ENCODE peak calls at places on chromosomes 3 and 15, in six cellular contexts. C is upper lobe of right lung; T is CD4-positive, alpha-beta memory T cell; P is uterus; U is mucosa of descending colon; H is PC-9. M is an unnamed sample.

GRCh38 chr15:25775317-25775912 is 87.7 kb downstream of the ATP10A start:
- DNase-seq in H (no peak), T (no peak), C (no peak), P (no peak), U (peak; percentile 41), M (no peak)

GRCh38 chr15:59917504-59918157 is 86.5 kb upstream of the FOXB1 start:
- DNase-seq in P (no peak), T (peak; percentile 55), H (peak; percentile 78), C (peak; percentile 73), U (peak; percentile 87), M (no peak)

GRCh38 chr15:26632500-26632899 is 140.4 kb downstream of the GABRB3 start:
- DNase-seq in T (no peak), U (no peak), C (no peak), P (no peak), H (no peak), M (no peak)

GRCh38 chr3:125386811-125387210 is 11.7 kb upstream of the ZNF148 start:
- DNase-seq in T (no peak), P (no peak), U (no peak), H (no peak), C (no peak), M (no peak)

GRCh38 chr3:171799501-171799900 is 10.8 kb downstream of the PLD1 start:
- DNase-seq in U (no peak), H (no peak), C (no peak), P (no peak), T (no peak), M (no peak)

GRCh38 chr3:133884547-133885240 is 11.0 kb downstream of the RAB6B start:
- DNase-seq in U (no peak), C (no peak), T (no peak), H (no peak), P (no peak), M (no peak)

GRCh38 chr3:55698826-55699225 is 211.7 kb upstream of the WNT5A start:
- DNase-seq in U (no peak), C (no peak), H (no peak), T (no peak), P (no peak), M (no peak)

GRCh38 chr3:13607821-13608620 is 59.1 kb downstream of the FBLN2 start:
- DNase-seq in C (no peak), P (no peak), T (no peak), U (no peak), H (peak; percentile 28), M (no peak)

GRCh38 chr3:17258823-17259436 is 374.2 kb downstream of the PLCL2 start:
- DNase-seq in C (no peak), U (peak; percentile 45), T (peak; percentile 39), P (no peak), H (no peak), M (no peak)

GRCh38 chr15:60937278-60937677 is 291.8 kb downstream of the RORA start:
- DNase-seq in C (no peak), H (no peak), P (no peak), T (no peak), U (no peak), M (no peak)

GRCh38 chr3:29763115-29763514 is 482.2 kb downstream of the RBMS3 start:
- DNase-seq in U (no peak), T (no peak), P (no peak), H (no peak), C (no peak), M (no peak)

GRCh38 chr3:148950806-148951205 is 40.5 kb upstream of the GYG1 start:
- DNase-seq in P (no peak), H (no peak), T (no peak), U (no peak), C (no peak), M (no peak)

GRCh38 chr3:165502707-165503106 is 306.5 kb upstream of the SLITRK3 start:
- DNase-seq in U (no peak), H (no peak), T (no peak), C (no peak), P (no peak), M (no peak)

GRCh38 chr3:138947303-138948121 is 495 bp downstream of the FOXL2NB start:
- DNase-seq in P (no peak), H (no peak), T (no peak), C (no peak), U (no peak), M (no peak)

GRCh38 chr3:170359178-170359704 is 1.7 kb downstream of the SKIL start:
- DNase-seq in U (no peak), T (no peak), P (no peak), C (no peak), H (no peak), M (no peak)

GRCh38 chr3:21158801-21159564 is 592.0 kb downstream of the ZNF385D start:
- DNase-seq in P (no peak), C (no peak), U (no peak), T (no peak), H (no peak), M (no peak)

GRCh38 chr3:65712156-65712555 is 326.6 kb downstream of the MAGI1 start:
- DNase-seq in T (no peak), U (no peak), P (no peak), H (no peak), C (no peak), M (no peak)

GRCh38 chr3:63344676-63345075 is 66.6 kb downstream of the SYNPR start:
- DNase-seq in T (no peak), U (no peak), H (no peak), C (no peak), P (no peak), M (no peak)

GRCh38 chr15:63896336-63897115 is 62.8 kb upstream of the HERC1 start:
- DNase-seq in P (no peak), C (peak; percentile 56), T (no peak), U (peak; percentile 25), H (peak; percentile 76), M (no peak)

GRCh38 chr3:63193647-63194046 is 84.5 kb upstream of the SYNPR start:
- DNase-seq in P (no peak), U (peak; percentile 16), T (no peak), H (no peak), C (no peak), M (no peak)

GRCh38 chr3:197901626-197902025 is 48.4 kb upstream of the RPL35A start:
- DNase-seq in T (no peak), C (no peak), U (no peak), P (no peak), H (peak; percentile 31), M (no peak)

GRCh38 chr3:150874666-150875219 is 30.5 kb downstream of the MINDY4B start:
- DNase-seq in P (no peak), H (no peak), C (no peak), U (no peak), T (no peak), M (no peak)

GRCh38 chr15:71195242-71195641 is 80.0 kb downstream of the THSD4 start:
- DNase-seq in C (no peak), P (no peak), H (no peak), T (no peak), U (no peak), M (no peak)

GRCh38 chr3:116201032-116201690 is 244.1 kb downstream of the LSAMP start:
- DNase-seq in U (no peak), P (no peak), C (no peak), H (no peak), T (no peak), M (no peak)

GRCh38 chr15:40978141-40978540 is 24.9 kb downstream of the CHAC1 start:
- DNase-seq in C (no peak), P (no peak), T (no peak), H (no peak), U (no peak), M (no peak)
- H3K36me3 ChIP-seq in C (peaks cover 69% of the 10 kb centered on the region), P (no peaks in the 10 kb centered on the region), T (peaks cover 36% of the 10 kb centered on the region), H (peaks cover 3% of the 10 kb centered on the region), U (peaks cover 15% of the 10 kb centered on the region), M (peaks cover 43% of the 10 kb centered on the region)

DNA sequence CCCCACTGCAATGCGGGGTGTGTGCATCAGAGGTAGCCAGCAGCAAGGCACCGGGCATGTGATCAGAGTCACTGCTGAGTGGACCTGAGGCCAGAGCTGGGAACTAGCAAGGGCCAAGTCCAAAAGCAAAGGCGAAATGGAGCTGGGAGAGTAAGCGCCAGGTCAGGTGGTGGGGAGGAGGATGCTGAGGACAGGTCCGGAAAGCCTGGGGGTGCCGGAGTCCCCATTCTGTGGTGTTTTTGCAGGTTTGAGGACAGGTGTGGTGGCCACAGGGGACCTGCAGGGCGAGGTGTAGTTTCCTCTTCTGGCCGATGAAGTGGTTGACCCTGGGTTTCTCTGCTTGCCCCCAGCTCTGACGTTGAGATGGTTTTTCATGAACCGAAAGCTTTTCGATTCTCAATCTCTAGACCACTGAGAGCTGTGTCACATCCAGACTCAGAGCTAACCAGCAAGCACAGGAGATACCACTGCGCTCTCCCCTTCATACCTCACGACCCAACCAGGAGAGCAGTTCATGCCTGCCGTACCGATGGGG is 35.0 kb upstream of the HES1 start:
- DNase-seq in P (no peak), T (no peak), H (no peak), U (no peak), C (no peak), M (no peak)
- H3K4me1 ChIP-seq in P (no peaks in the 10 kb centered on the region), T (peaks cover 9% of the 10 kb centered on the region), H (peaks cover 18% of the 10 kb centered on the region), U (peaks cover 12% of the 10 kb centered on the region), C (peaks cover 5% of the 10 kb centered on the region), M (no peaks in the 10 kb centered on the region)

DNA sequence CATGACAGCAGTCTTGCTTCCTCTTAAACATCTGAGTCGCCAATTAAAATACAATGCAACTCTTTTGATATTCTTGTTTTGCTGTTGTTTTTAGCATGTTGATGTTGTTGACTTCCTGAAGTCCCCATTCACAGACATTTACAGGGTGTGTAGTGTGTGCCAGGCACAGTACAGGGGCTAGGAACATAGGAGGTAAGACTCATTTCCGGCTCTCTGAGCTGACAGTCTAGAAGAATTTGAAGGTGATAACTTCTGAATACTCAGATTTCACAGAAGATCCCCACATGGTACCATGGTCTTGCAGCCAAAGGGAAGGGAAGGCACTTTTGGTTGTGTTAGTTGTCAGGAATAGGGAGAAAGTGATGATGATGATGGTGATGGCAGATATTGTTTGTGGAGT is 45.1 kb downstream of the USP13 start:
- DNase-seq in P (no peak), H (no peak), U (no peak), T (no peak), C (no peak), M (no peak)
- H3K36me3 ChIP-seq in P (no peaks in the 10 kb centered on the region), H (no peaks in the 10 kb centered on the region), U (no peaks in the 10 kb centered on the region), T (no peaks in the 10 kb centered on the region), C (no peaks in the 10 kb centered on the region), M (no peaks in the 10 kb centered on the region)

GRCh38 chr3:61810953-61811497 is 249.7 kb downstream of the PTPRG start:
- DNase-seq in U (no peak), P (no peak), C (no peak), T (no peak), H (no peak), M (no peak)

GRCh38 chr3:61812517-61812916 is 251.1 kb downstream of the PTPRG start:
- DNase-seq in U (no peak), C (no peak), T (no peak), P (no peak), H (no peak), M (no peak)

GRCh38 chr3:61813656-61814055 is 252.3 kb downstream of the PTPRG start:
- DNase-seq in H (no peak), C (no peak), T (no peak), P (no peak), U (no peak), M (no peak)

GRCh38 chr3:61811652-61812051 is 250.3 kb downstream of the PTPRG start:
- DNase-seq in U (no peak), H (no peak), T (no peak), C (no peak), P (no peak), M (no peak)

DNA sequence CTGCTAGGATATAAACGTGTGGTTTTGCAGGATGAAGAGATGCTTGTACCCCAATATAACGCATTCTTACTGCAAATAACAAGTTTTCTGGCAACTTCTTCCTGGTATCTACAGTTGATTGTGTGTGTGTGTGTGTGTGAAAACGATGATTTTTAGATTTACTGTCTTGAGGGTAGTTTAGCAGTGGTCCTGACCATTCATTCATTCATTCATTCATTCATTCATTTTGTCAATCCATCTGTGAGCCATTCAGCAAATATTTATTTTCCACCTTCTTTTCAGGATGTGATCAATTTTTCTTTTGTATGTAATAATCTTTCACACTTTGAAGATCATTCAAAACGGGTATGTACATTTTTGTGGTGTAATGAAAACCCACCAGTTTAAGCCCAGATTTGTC is 250.7 kb downstream of the PTPRG start:
- DNase-seq in P (no peak), C (no peak), H (no peak), T (no peak), U (no peak), M (no peak)
- H3K4me1 ChIP-seq in P (peaks cover 16% of the 10 kb centered on the region), C (peaks cover 37% of the 10 kb centered on the region), H (no peaks in the 10 kb centered on the region), T (no peaks in the 10 kb centered on the region), U (peaks cover 14% of the 10 kb centered on the region), M (no peaks in the 10 kb centered on the region)